ENCODE peak calls at places on chromosomes 16 and 17, in five cellular contexts. One of them, this sample, is unnamed. For H4K20me1, the result is how much of the 10 kb centered on the place peaks cover.

GRCh38 chr17:42685831-42686230 is 3.5 kb downstream of the CNTNAP1 start:
- DNase-seq in mammary epithelial cell: no peak
- DNase-seq in fibroblast of lung: no peak
- DNase-seq in neural progenitor cell: no peak
- DNase-seq in IMR-90: no peak
- DNase-seq in this sample: no peak

GRCh38 chr17:37088459-37088858 is 139.7 kb downstream of the AATF start:
- DNase-seq in mammary epithelial cell: peak
- DNase-seq in fibroblast of lung: no peak
- DNase-seq in neural progenitor cell: no peak
- DNase-seq in IMR-90: no peak
- DNase-seq in this sample: no peak

GRCh38 chr17:66714046-66715023 is 120.6 kb upstream of the CACNG5 start:
- DNase-seq in mammary epithelial cell: no peak
- DNase-seq in fibroblast of lung: no peak
- DNase-seq in neural progenitor cell: no peak
- DNase-seq in IMR-90: no peak
- DNase-seq in this sample: no peak

GRCh38 chr16:12515346-12515745 is 288.3 kb downstream of the CPPED1 start:
- DNase-seq in mammary epithelial cell: no peak
- DNase-seq in fibroblast of lung: no peak
- DNase-seq in neural progenitor cell: no peak
- DNase-seq in IMR-90: no peak
- DNase-seq in this sample: no peak

GRCh38 chr16:2242598-2242997 is 6.4 kb downstream of the DNASE1L2 start:
- DNase-seq in mammary epithelial cell: no peak
- DNase-seq in fibroblast of lung: no peak
- DNase-seq in neural progenitor cell: no peak
- DNase-seq in IMR-90: no peak
- DNase-seq in this sample: no peak

GRCh38 chr16:11253995-11254912 is 1.8 kb downstream of the SOCS1 start:
- DNase-seq in mammary epithelial cell: no peak
- DNase-seq in fibroblast of lung: peak
- DNase-seq in neural progenitor cell: no peak
- DNase-seq in IMR-90: peak
- DNase-seq in this sample: peak

GRCh38 chr17:16304832-16305231 is 48.4 kb downstream of the CENPV start:
- DNase-seq in mammary epithelial cell: no peak
- DNase-seq in fibroblast of lung: peak
- DNase-seq in neural progenitor cell: peak
- DNase-seq in IMR-90: peak
- DNase-seq in this sample: peak

GRCh38 chr16:81583893-81584705 is 139.5 kb downstream of the CMIP start:
- DNase-seq in mammary epithelial cell: peak
- DNase-seq in fibroblast of lung: peak
- DNase-seq in neural progenitor cell: no peak
- DNase-seq in IMR-90: peak
- DNase-seq in this sample: no peak

GRCh38 chr17:42325026-42325425 is 36.7 kb downstream of the STAT5A start:
- DNase-seq in mammary epithelial cell: peak
- DNase-seq in fibroblast of lung: peak
- DNase-seq in neural progenitor cell: no peak
- DNase-seq in IMR-90: peak
- DNase-seq in this sample: no peak

GRCh38 chr17:76529224-76529642 is 8.3 kb downstream of the CYGB start:
- DNase-seq in mammary epithelial cell: peak
- DNase-seq in fibroblast of lung: peak
- DNase-seq in neural progenitor cell: no peak
- DNase-seq in IMR-90: peak
- DNase-seq in this sample: no peak

GRCh38 chr17:33598795-33599194 is 305.7 kb upstream of the ASIC2 start:
- DNase-seq in mammary epithelial cell: no peak
- DNase-seq in fibroblast of lung: no peak
- DNase-seq in neural progenitor cell: no peak
- DNase-seq in IMR-90: no peak
- DNase-seq in this sample: no peak

GRCh38 chr16:86557587-86557986 is 2.6 kb upstream of the MTHFSD start:
- DNase-seq in mammary epithelial cell: no peak
- DNase-seq in fibroblast of lung: no peak
- DNase-seq in neural progenitor cell: no peak
- DNase-seq in IMR-90: no peak
- DNase-seq in this sample: no peak

GRCh38 chr17:51362818-51363598 is 102.7 kb downstream of the UTP18 start:
- DNase-seq in mammary epithelial cell: peak
- DNase-seq in fibroblast of lung: no peak
- DNase-seq in neural progenitor cell: no peak
- DNase-seq in IMR-90: no peak
- DNase-seq in this sample: no peak

GRCh38 chr17:42271277-42271922 is 4.8 kb downstream of the STAT5B start:
- DNase-seq in mammary epithelial cell: no peak
- DNase-seq in fibroblast of lung: no peak
- DNase-seq in neural progenitor cell: no peak
- DNase-seq in IMR-90: no peak
- DNase-seq in this sample: no peak

GRCh38 chr16:35631261-35631945 is 2172.0 kb downstream of the TP53TG3F start:
- DNase-seq in mammary epithelial cell: no peak
- DNase-seq in fibroblast of lung: no peak
- DNase-seq in neural progenitor cell: no peak
- DNase-seq in IMR-90: no peak
- DNase-seq in this sample: peak

GRCh38 chr17:3003401-3004149 is 59.8 kb downstream of the OR1D5 start:
- DNase-seq in mammary epithelial cell: no peak
- DNase-seq in fibroblast of lung: no peak
- DNase-seq in neural progenitor cell: no peak
- DNase-seq in IMR-90: no peak
- DNase-seq in this sample: no peak

GRCh38 chr16:11258553-11259287 is 2.7 kb upstream of the SOCS1 start:
- DNase-seq in mammary epithelial cell: no peak
- DNase-seq in fibroblast of lung: peak
- DNase-seq in neural progenitor cell: no peak
- DNase-seq in IMR-90: no peak
- DNase-seq in this sample: peak

GRCh38 chr17:83200746-83201145 is 121.3 kb downstream of the METRNL start:
- DNase-seq in mammary epithelial cell: no peak
- DNase-seq in fibroblast of lung: no peak
- DNase-seq in neural progenitor cell: no peak
- DNase-seq in IMR-90: no peak
- DNase-seq in this sample: no peak

GRCh38 chr16:17921357-17921978 is 415.1 kb downstream of the NPIPA8 start:
- DNase-seq in mammary epithelial cell: peak
- DNase-seq in fibroblast of lung: no peak
- DNase-seq in neural progenitor cell: peak
- DNase-seq in IMR-90: no peak
- DNase-seq in this sample: peak

GRCh38 chr17:76408037-76408849 is 23.8 kb downstream of the SPHK1 start:
- DNase-seq in mammary epithelial cell: peak
- DNase-seq in fibroblast of lung: peak
- DNase-seq in neural progenitor cell: peak
- DNase-seq in IMR-90: peak
- DNase-seq in this sample: peak

GRCh38 chr17:77542551-77543490 is 402.1 kb downstream of the SEC14L1 start:
- DNase-seq in mammary epithelial cell: peak
- DNase-seq in fibroblast of lung: peak
- DNase-seq in neural progenitor cell: peak
- DNase-seq in IMR-90: peak
- DNase-seq in this sample: peak

GRCh38 chr17:77382356-77382911 is 241.7 kb downstream of the SEC14L1 start:
- DNase-seq in mammary epithelial cell: no peak
- DNase-seq in fibroblast of lung: peak
- DNase-seq in neural progenitor cell: peak
- DNase-seq in IMR-90: no peak
- DNase-seq in this sample: peak

GRCh38 chr17:67686246-67686645 is 31.5 kb upstream of the NOL11 start:
- DNase-seq in mammary epithelial cell: no peak
- DNase-seq in fibroblast of lung: no peak
- DNase-seq in neural progenitor cell: no peak
- DNase-seq in IMR-90: no peak
- DNase-seq in this sample: no peak

GRCh38 chr16:11263737-11264136 is 5.4 kb downstream of the TNP2 start:
- DNase-seq in mammary epithelial cell: no peak
- DNase-seq in fibroblast of lung: no peak
- DNase-seq in neural progenitor cell: no peak
- DNase-seq in IMR-90: no peak
- DNase-seq in this sample: no peak

GRCh38 chr16:84144301-84144858 is 597 bp downstream of the HSDL1 start:
- DNase-seq in mammary epithelial cell: peak
- DNase-seq in fibroblast of lung: peak
- DNase-seq in neural progenitor cell: peak
- DNase-seq in IMR-90: peak
- DNase-seq in this sample: peak

GRCh38 chr17:79479876-79480275 is 131.0 kb downstream of the RBFOX3 start:
- DNase-seq in mammary epithelial cell: no peak
- DNase-seq in fibroblast of lung: no peak
- DNase-seq in neural progenitor cell: no peak
- DNase-seq in IMR-90: no peak
- DNase-seq in this sample: no peak

GRCh38 chr17:3894927-3895343 is 2.1 kb upstream of the CAMKK1 start:
- DNase-seq in mammary epithelial cell: no peak
- DNase-seq in fibroblast of lung: no peak
- DNase-seq in neural progenitor cell: no peak
- DNase-seq in IMR-90: peak
- DNase-seq in this sample: no peak

GRCh38 chr17:14580494-14580893 is 279.6 kb downstream of the HS3ST3B1 start:
- DNase-seq in mammary epithelial cell: peak
- DNase-seq in fibroblast of lung: peak
- DNase-seq in neural progenitor cell: no peak
- DNase-seq in IMR-90: peak
- DNase-seq in this sample: no peak

GRCh38 chr16:83994703-83995102 is 26.7 kb downstream of the NECAB2 start:
- DNase-seq in mammary epithelial cell: no peak
- DNase-seq in fibroblast of lung: peak
- DNase-seq in neural progenitor cell: peak
- DNase-seq in IMR-90: peak
- DNase-seq in this sample: no peak

GRCh38 chr16:28218109-28218508 is 6.3 kb upstream of the XPO6 start:
- DNase-seq in mammary epithelial cell: peak
- DNase-seq in fibroblast of lung: peak
- DNase-seq in neural progenitor cell: peak
- DNase-seq in IMR-90: peak
- DNase-seq in this sample: peak

GRCh38 chr17:45844695-45845375 is at the start of gene SPPL2C:
- DNase-seq in mammary epithelial cell: no peak
- DNase-seq in fibroblast of lung: no peak
- DNase-seq in neural progenitor cell: no peak
- DNase-seq in IMR-90: no peak
- DNase-seq in this sample: no peak

GRCh38 chr16:80258407-80258806 is 282.4 kb upstream of the DYNLRB2 start:
- DNase-seq in mammary epithelial cell: no peak
- DNase-seq in fibroblast of lung: no peak
- DNase-seq in neural progenitor cell: no peak
- DNase-seq in IMR-90: no peak
- DNase-seq in this sample: no peak

GRCh38 chr17:72648702-72649101 is 443.8 kb downstream of the SLC39A11 start:
- DNase-seq in mammary epithelial cell: no peak
- DNase-seq in fibroblast of lung: no peak
- DNase-seq in neural progenitor cell: no peak
- DNase-seq in IMR-90: no peak
- DNase-seq in this sample: no peak

GRCh38 chr16:71440669-71441347 is 1.0 kb downstream of the TLE7 start:
- DNase-seq in mammary epithelial cell: no peak
- DNase-seq in fibroblast of lung: no peak
- DNase-seq in neural progenitor cell: peak
- DNase-seq in IMR-90: no peak
- DNase-seq in this sample: no peak

GRCh38 chr17:52138350-52138749 is 20.2 kb downstream of the CA10 start:
- DNase-seq in mammary epithelial cell: peak
- DNase-seq in fibroblast of lung: no peak
- DNase-seq in neural progenitor cell: no peak
- DNase-seq in IMR-90: no peak
- DNase-seq in this sample: no peak

GRCh38 chr16:87135631-87136030 is 181.6 kb downstream of the C16orf95 start:
- DNase-seq in mammary epithelial cell: no peak
- DNase-seq in fibroblast of lung: no peak
- DNase-seq in neural progenitor cell: no peak
- DNase-seq in IMR-90: no peak
- DNase-seq in this sample: no peak

DNA sequence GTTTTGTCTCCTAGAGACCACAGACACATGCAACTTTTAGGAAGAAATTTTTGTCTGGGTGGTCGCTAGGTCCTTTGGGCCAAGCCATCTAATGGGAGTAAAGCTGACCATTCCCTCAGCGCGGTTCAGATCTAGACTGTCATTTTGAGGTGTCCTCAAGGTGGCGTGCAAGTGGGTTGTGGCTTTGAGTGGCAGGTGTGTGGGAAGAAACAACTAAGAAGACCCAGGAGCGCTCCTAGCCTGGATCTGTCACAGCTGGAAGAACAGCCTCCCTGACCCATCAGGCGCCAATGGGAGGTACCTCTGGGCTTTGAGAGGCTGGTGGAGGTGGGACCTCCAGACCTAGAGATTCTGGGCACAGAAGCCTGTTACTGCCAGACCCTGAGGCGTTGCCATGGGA is 645.1 kb downstream of the KCNJ18 start:
- DNase-seq in mammary epithelial cell: no peak
- DNase-seq in fibroblast of lung: no peak
- DNase-seq in neural progenitor cell: no peak
- DNase-seq in IMR-90: no peak
- DNase-seq in this sample: no peak
- H4K20me1 ChIP-seq in mammary epithelial cell: under half
- H4K20me1 ChIP-seq in fibroblast of lung: under half
- H4K20me1 ChIP-seq in neural progenitor cell: under half
- H4K20me1 ChIP-seq in IMR-90: under half
- H4K20me1 ChIP-seq in this sample: under half

GRCh38 chr16:89344846-89345577 is 127.5 kb downstream of the ZNF778 start:
- DNase-seq in mammary epithelial cell: no peak
- DNase-seq in fibroblast of lung: no peak
- DNase-seq in neural progenitor cell: no peak
- DNase-seq in IMR-90: no peak
- DNase-seq in this sample: no peak
- H3K9ac ChIP-seq in mammary epithelial cell: no peak
- H3K9ac ChIP-seq in fibroblast of lung: peak
- H3K9ac ChIP-seq in neural progenitor cell: no peak
- H3K9ac ChIP-seq in IMR-90: no peak
- H3K9ac ChIP-seq in this sample: no peak

DNA sequence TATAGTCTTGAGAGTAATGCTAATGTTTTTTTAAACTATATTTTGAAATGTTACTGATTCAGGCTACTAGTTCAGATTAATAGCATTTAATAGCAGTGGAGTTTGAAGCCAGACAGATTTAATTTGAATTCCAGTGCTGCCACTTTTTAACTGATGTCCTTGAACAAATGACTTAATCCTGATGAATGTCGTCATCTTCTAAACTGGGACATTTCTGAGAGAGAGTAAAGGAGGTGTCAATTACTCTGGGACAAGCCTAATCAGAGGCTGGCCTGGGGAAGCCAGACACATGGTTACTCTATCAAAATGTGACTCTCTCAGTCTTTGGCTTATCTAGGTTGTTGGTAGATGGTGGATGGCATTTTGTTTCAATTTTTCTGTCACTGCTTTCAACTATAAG is 246.7 kb downstream of the HS3ST3A1 start:
- DNase-seq in mammary epithelial cell: no peak
- DNase-seq in fibroblast of lung: no peak
- DNase-seq in neural progenitor cell: no peak
- DNase-seq in IMR-90: no peak
- DNase-seq in this sample: no peak
- H2AFZ ChIP-seq in mammary epithelial cell: no peak
- H2AFZ ChIP-seq in fibroblast of lung: no peak
- H2AFZ ChIP-seq in neural progenitor cell: no peak
- H2AFZ ChIP-seq in IMR-90: no peak
- H2AFZ ChIP-seq in this sample: no peak

GRCh38 chr17:80509311-80509710 is 32.9 kb upstream of the NPTX1 start:
- DNase-seq in mammary epithelial cell: no peak
- DNase-seq in fibroblast of lung: no peak
- DNase-seq in neural progenitor cell: no peak
- DNase-seq in IMR-90: no peak
- DNase-seq in this sample: no peak
- H4K20me1 ChIP-seq in mammary epithelial cell: under half
- H4K20me1 ChIP-seq in fibroblast of lung: under half
- H4K20me1 ChIP-seq in neural progenitor cell: under half
- H4K20me1 ChIP-seq in IMR-90: under half
- H4K20me1 ChIP-seq in this sample: under half